ENCODE peak calls at places on chromosomes 6 and 20, in nine cellular contexts. R, J, Z, N, E, L, U, Q and V are unnamed samples.

GRCh38 chr6:74798302-74798701 is 407.6 kb downstream of the COL12A1 start:
- DNase-seq in R (no peak), J (no peak), Z (no peak), N (no peak), E (no peak), L (no peak), U (no peak), Q (no peak), V (no peak)

GRCh38 chr6:97813881-97814280 is 530.9 kb upstream of the MMS22L start:
- DNase-seq in R (no peak), J (no peak), Z (no peak), N (no peak), E (no peak), L (no peak), U (no peak), Q (no peak), V (no peak)

GRCh38 chr6:20770776-20771175 is 236.5 kb downstream of the CDKAL1 start:
- DNase-seq in R (no peak), J (no peak), Z (no peak), N (no peak), E (no peak), L (no peak), U (no peak), Q (no peak), V (no peak)

GRCh38 chr20:43397147-43397546 is 60.5 kb upstream of the SRSF6 start:
- DNase-seq in R (no peak), J (no peak), Z (no peak), N (no peak), E (no peak), L (no peak), U (no peak), Q (no peak), V (no peak)

GRCh38 chr20:25195962-25196700 is 619 bp downstream of the ENTPD6 start:
- DNase-seq in R (peak), J (peak), Z (no peak), N (peak), E (peak), L (no peak), U (no peak), Q (no peak), V (no peak)

GRCh38 chr20:23048283-23049200 is 930 bp downstream of the THBD start:
- DNase-seq in R (peak), J (peak), Z (no peak), N (no peak), E (peak), L (peak), U (no peak), Q (no peak), V (no peak)

GRCh38 chr20:25989196-25989595 is 292.5 kb upstream of the ZNF337 start:
- DNase-seq in R (no peak), J (no peak), Z (no peak), N (no peak), E (no peak), L (no peak), U (no peak), Q (no peak), V (no peak)

GRCh38 chr6:135722679-135723078 is 128.8 kb upstream of the PDE7B start:
- DNase-seq in R (no peak), J (no peak), Z (peak), N (no peak), E (no peak), L (no peak), U (peak), Q (peak), V (no peak)

GRCh38 chr20:36181934-36182603 is 27.5 kb downstream of the EPB41L1 start:
- DNase-seq in R (no peak), J (no peak), Z (no peak), N (no peak), E (no peak), L (no peak), U (peak), Q (no peak), V (no peak)

GRCh38 chr6:162123797-162124196 is 603.8 kb downstream of the PRKN start:
- DNase-seq in R (no peak), J (no peak), Z (no peak), N (no peak), E (no peak), L (no peak), U (no peak), Q (no peak), V (no peak)

GRCh38 chr6:137271245-137272183 is 52.3 kb upstream of the IFNGR1 start:
- DNase-seq in R (no peak), J (no peak), Z (no peak), N (no peak), E (no peak), L (no peak), U (peak), Q (peak), V (no peak)

GRCh38 chr6:120604510-120604909 is 729.8 kb downstream of the TBC1D32 start:
- DNase-seq in R (no peak), J (no peak), Z (no peak), N (no peak), E (no peak), L (no peak), U (peak), Q (no peak), V (no peak)

GRCh38 chr20:22586645-22587310 is 2.4 kb upstream of the FOXA2 start:
- DNase-seq in R (peak), J (no peak), Z (no peak), N (no peak), E (peak), L (peak), U (no peak), Q (no peak), V (peak)

GRCh38 chr6:85403331-85404015 is 46.4 kb upstream of the NT5E start:
- DNase-seq in R (no peak), J (no peak), Z (peak), N (no peak), E (no peak), L (no peak), U (peak), Q (no peak), V (no peak)

GRCh38 chr20:39910536-39910935 is 778.5 kb downstream of the MAFB start:
- DNase-seq in R (no peak), J (no peak), Z (no peak), N (no peak), E (peak), L (no peak), U (no peak), Q (no peak), V (no peak)

GRCh38 chr6:108561742-108562502 is 1.2 kb downstream of the FOXO3 start:
- DNase-seq in R (peak), J (peak), Z (no peak), N (no peak), E (peak), L (peak), U (peak), Q (no peak), V (no peak)

GRCh38 chr6:94727710-94728109 is 849.6 kb upstream of the MANEA start:
- DNase-seq in R (no peak), J (no peak), Z (no peak), N (no peak), E (no peak), L (no peak), U (no peak), Q (no peak), V (no peak)

GRCh38 chr20:62134735-62135231 is 8.4 kb downstream of the PSMA7 start:
- DNase-seq in R (no peak), J (no peak), Z (no peak), N (no peak), E (no peak), L (peak), U (no peak), Q (no peak), V (no peak)

GRCh38 chr6:44310241-44310640 is 2.9 kb downstream of the AARS2 start:
- DNase-seq in R (no peak), J (no peak), Z (no peak), N (no peak), E (no peak), L (no peak), U (no peak), Q (no peak), V (no peak)

GRCh38 chr6:90107721-90108364 is 188.8 kb downstream of the BACH2 start:
- DNase-seq in R (no peak), J (no peak), Z (no peak), N (no peak), E (no peak), L (no peak), U (no peak), Q (no peak), V (no peak)

GRCh38 chr20:2507875-2508630 is 662 bp downstream of the ZNF343 start:
- DNase-seq in R (no peak), J (no peak), Z (no peak), N (no peak), E (no peak), L (no peak), U (no peak), Q (no peak), V (no peak)

GRCh38 chr6:75907444-75907843 is 158.4 kb downstream of the MYO6 start:
- DNase-seq in R (no peak), J (no peak), Z (no peak), N (no peak), E (no peak), L (no peak), U (no peak), Q (no peak), V (no peak)

GRCh38 chr6:57302477-57302876 is 15.0 kb upstream of the PRIM2 start:
- DNase-seq in R (no peak), J (no peak), Z (no peak), N (no peak), E (no peak), L (no peak), U (no peak), Q (no peak), V (no peak)

GRCh38 chr6:48611332-48611731 is 500.3 kb upstream of the PTCHD4 start:
- DNase-seq in R (no peak), J (no peak), Z (peak), N (no peak), E (no peak), L (no peak), U (peak), Q (no peak), V (no peak)

GRCh38 chr6:99333068-99333467 is 16.4 kb downstream of the FAXC start:
- DNase-seq in R (no peak), J (no peak), Z (no peak), N (no peak), E (no peak), L (no peak), U (no peak), Q (no peak), V (no peak)

GRCh38 chr20:24762371-24762770 is 186.7 kb upstream of the CST7 start:
- DNase-seq in R (peak), J (no peak), Z (no peak), N (no peak), E (no peak), L (no peak), U (no peak), Q (no peak), V (no peak)

GRCh38 chr6:100761841-100762240 is 119.3 kb downstream of the ASCC3 start:
- DNase-seq in R (no peak), J (no peak), Z (no peak), N (no peak), E (no peak), L (no peak), U (no peak), Q (no peak), V (no peak)

GRCh38 chr6:48486876-48487275 is 375.9 kb upstream of the PTCHD4 start:
- DNase-seq in R (no peak), J (no peak), Z (no peak), N (no peak), E (no peak), L (no peak), U (no peak), Q (no peak), V (no peak)

GRCh38 chr6:87817226-87817625 is 115.2 kb upstream of the AKIRIN2 start:
- DNase-seq in R (no peak), J (no peak), Z (peak), N (no peak), E (no peak), L (no peak), U (peak), Q (no peak), V (no peak)

GRCh38 chr6:2102966-2103365 is 142.4 kb downstream of the GMDS start:
- DNase-seq in R (no peak), J (no peak), Z (no peak), N (no peak), E (no peak), L (no peak), U (peak), Q (no peak), V (no peak)

GRCh38 chr6:42383421-42384208 is 68.1 kb downstream of the TRERF1 start:
- DNase-seq in R (no peak), J (no peak), Z (no peak), N (no peak), E (no peak), L (no peak), U (no peak), Q (no peak), V (no peak)

GRCh38 chr6:31379850-31380249 is 22.9 kb upstream of the HLA-B start:
- DNase-seq in R (no peak), J (no peak), Z (no peak), N (no peak), E (no peak), L (no peak), U (no peak), Q (no peak), V (no peak)

GRCh38 chr20:63317601-63318291 is 24.8 kb downstream of the COL20A1 start:
- DNase-seq in R (no peak), J (no peak), Z (no peak), N (no peak), E (no peak), L (no peak), U (no peak), Q (no peak), V (no peak)

GRCh38 chr6:138203315-138203714 is 15.0 kb downstream of the PBOV1 start:
- DNase-seq in R (no peak), J (no peak), Z (no peak), N (no peak), E (no peak), L (no peak), U (no peak), Q (no peak), V (no peak)

GRCh38 chr20:39706089-39706721 is 744.1 kb downstream of the DHX35 start:
- DNase-seq in R (no peak), J (no peak), Z (no peak), N (no peak), E (no peak), L (no peak), U (peak), Q (no peak), V (no peak)

GRCh38 chr6:7919871-7920270 is 9.3 kb upstream of the TXNDC5 start:
- DNase-seq in R (no peak), J (no peak), Z (no peak), N (no peak), E (no peak), L (no peak), U (peak), Q (no peak), V (no peak)

GRCh38 chr20:60632420-60633262 is 619.4 kb upstream of the CDH4 start:
- DNase-seq in R (no peak), J (no peak), Z (no peak), N (no peak), E (no peak), L (no peak), U (no peak), Q (no peak), V (no peak)
- TF ChIP-seq CTCF in R (no peak), J (no peak), Z (no peak), N (no peak), E (no peak), L (no peak), U (no peak), Q (no peak), V (no peak)

GRCh38 chr20:57559658-57560553 is 1.0 kb upstream of the PCK1 start:
- DNase-seq in R (no peak), J (no peak), Z (no peak), N (no peak), E (no peak), L (no peak), U (no peak), Q (no peak), V (no peak)

GRCh38 chr20:57563522-57563921 is 2.6 kb downstream of the PCK1 start:
- DNase-seq in R (no peak), J (no peak), Z (no peak), N (no peak), E (no peak), L (no peak), U (no peak), Q (no peak), V (no peak)

GRCh38 chr20:57560554-57561355 is at the start of gene PCK1:
- DNase-seq in R (no peak), J (no peak), Z (no peak), N (no peak), E (no peak), L (no peak), U (no peak), Q (no peak), V (peak)

GRCh38 chr20:57562541-57563465 is 1.9 kb downstream of the PCK1 start:
- DNase-seq in R (no peak), J (no peak), Z (no peak), N (no peak), E (no peak), L (no peak), U (no peak), Q (no peak), V (no peak)

DNA sequence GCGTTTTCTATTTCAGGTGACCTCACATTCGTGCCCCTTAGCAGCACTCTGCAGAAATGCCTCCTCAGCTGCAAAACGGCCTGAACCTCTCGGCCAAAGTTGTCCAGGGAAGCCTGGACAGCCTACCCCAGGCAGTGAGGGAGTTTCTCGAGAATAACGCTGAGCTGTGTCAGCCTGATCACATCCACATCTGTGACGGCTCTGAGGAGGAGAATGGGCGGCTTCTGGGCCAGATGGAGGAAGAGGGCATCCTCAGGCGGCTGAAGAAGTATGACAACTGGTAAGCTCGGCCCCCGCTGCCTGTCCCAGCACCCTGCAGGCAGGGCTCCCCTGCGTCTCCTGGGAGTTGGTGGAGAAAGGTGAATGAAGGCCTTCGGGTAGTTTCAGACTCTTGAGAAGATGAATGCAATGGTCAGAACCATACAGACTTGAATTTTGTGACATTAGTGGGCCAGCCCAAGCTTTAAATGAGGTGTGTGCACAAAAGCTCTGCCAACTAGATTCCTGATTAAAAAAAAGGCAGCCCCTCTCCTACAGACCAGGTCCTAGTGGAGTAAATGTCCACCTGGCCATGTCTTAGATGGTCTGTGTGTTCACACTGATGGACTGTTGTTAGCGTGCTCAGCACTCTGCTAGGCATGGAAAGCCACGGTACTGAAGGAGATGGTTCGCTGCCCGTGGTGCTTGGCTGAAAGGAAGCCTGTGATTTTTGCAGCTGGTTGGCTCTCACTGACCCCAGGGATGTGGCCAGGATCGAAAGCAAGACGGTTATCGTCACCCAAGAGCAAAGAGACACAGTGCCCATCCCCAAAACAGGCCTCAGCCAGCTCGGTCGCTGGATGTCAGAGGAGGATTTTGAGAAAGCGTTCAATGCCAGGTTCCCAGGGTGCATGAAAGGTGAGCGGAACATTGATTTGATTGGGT is 708 bp downstream of the PCK1 start:
- DNase-seq in R (no peak), J (no peak), Z (no peak), N (no peak), E (no peak), L (no peak), U (no peak), Q (no peak), V (no peak)
- TF ChIP-seq CTCF in R (no peak), J (no peak), Z (no peak), N (no peak), E (no peak), L (no peak), U (no peak), Q (no peak), V (no peak)

DNA sequence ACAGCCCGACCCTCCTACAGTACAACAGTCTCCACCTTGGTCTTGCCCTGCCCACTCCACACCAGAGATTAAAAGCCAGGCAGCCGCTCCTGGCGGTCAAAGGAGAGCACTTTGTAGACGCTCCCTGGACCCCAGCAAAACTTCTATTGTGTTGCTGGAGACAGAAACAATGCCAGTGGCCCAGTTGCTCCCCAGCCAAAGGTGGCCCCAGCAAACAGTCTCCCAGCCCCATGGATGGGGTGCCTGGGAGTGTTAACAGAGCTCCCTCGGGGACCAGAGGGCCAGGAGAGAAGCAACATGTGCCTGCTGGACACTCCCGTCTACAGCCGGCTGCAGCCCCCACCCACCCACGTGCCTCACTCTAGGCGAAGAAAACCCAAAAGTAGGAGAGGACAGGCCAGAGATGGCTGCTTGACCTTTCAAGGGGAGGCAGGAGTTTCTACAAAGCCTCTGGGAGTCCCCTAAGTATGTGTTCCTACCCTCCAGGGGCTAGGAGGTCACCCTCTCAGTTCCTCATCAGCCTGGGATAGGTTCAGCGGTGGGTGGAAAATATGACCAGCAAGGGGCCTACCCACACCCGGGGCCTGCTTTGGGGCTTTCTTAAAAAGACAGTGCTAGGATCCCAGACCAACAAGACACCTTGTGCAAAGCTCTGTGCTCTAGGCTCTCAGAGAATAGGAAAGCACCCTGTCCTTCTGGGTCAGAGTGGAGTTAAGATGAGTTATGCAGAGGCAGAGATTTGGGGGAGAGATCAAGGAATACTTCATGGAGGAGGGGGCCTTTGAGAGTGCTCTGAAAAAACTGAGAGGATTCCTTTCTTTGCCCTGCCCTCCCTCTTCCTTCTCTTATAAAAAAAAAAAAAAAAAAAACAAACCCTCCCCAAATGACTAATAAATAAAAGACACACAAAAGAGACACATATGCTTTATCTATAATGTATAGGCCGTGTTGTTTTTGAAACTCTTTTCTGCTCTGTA is 19.0 kb upstream of the PREX1 start:
- DNase-seq in R (peak), J (peak), Z (no peak), N (no peak), E (no peak), L (no peak), U (no peak), Q (no peak), V (no peak)
- TF ChIP-seq CTCF in R (no peak), J (no peak), Z (no peak), N (no peak), E (no peak), L (no peak), U (no peak), Q (no peak), V (no peak)

GRCh38 chr6:4667591-4667990 is 108.6 kb upstream of the CDYL start:
- DNase-seq in R (no peak), J (no peak), Z (no peak), N (no peak), E (no peak), L (no peak), U (no peak), Q (no peak), V (no peak)
- TF ChIP-seq CTCF in R (no peak), J (no peak), Z (no peak), N (no peak), E (no peak), L (no peak), U (no peak), Q (no peak), V (no peak)

GRCh38 chr6:41090841-41091761 is 18.3 kb downstream of the NFYA start:
- DNase-seq in R (no peak), J (no peak), Z (no peak), N (no peak), E (no peak), L (no peak), U (no peak), Q (no peak), V (no peak)

GRCh38 chr6:41088451-41088850 is 15.7 kb downstream of the NFYA start:
- DNase-seq in R (no peak), J (no peak), Z (no peak), N (no peak), E (no peak), L (no peak), U (peak), Q (no peak), V (no peak)

GRCh38 chr6:41093729-41094128 is 21.0 kb downstream of the NFYA start:
- DNase-seq in R (no peak), J (no peak), Z (peak), N (no peak), E (no peak), L (no peak), U (no peak), Q (no peak), V (no peak)

GRCh38 chr6:41097467-41098090 is 24.8 kb downstream of the NFYA start:
- DNase-seq in R (no peak), J (no peak), Z (peak), N (no peak), E (no peak), L (no peak), U (peak), Q (no peak), V (no peak)

GRCh38 chr6:41092421-41093140 is 19.8 kb downstream of the NFYA start:
- DNase-seq in R (no peak), J (no peak), Z (no peak), N (no peak), E (no peak), L (no peak), U (peak), Q (no peak), V (no peak)
- TF ChIP-seq CTCF in R (peak), J (peak), Z (peak), N (peak), E (peak), L (no peak), U (peak), Q (peak), V (no peak)

GRCh38 chr20:18057106-18057993 is at the start of gene OVOL2:
- DNase-seq in R (peak), J (no peak), Z (no peak), N (no peak), E (peak), L (peak), U (no peak), Q (no peak), V (no peak)
- TF ChIP-seq CTCF in R (no peak), J (no peak), Z (no peak), N (no peak), E (no peak), L (no peak), U (no peak), Q (no peak), V (no peak)